ENCODE peak calls at places on chromosomes 12 and 14, in four cellular contexts. S is nephron progenitor cell, T is hippocampal formation, I is ACHN. V is an unnamed sample.

GRCh38 chr14:57492859-57493258 is 798 bp downstream of the CCDC198 start:
- DNase-seq in I (peak), T (no peak), S (no peak), V (no peak)

GRCh38 chr12:34119366-34119765 is 97.1 kb downstream of the ALG10 start:
- DNase-seq in I (no peak), T (no peak), S (no peak), V (no peak)

GRCh38 chr12:92628476-92628875 is 74.3 kb upstream of the PLEKHG7 start:
- DNase-seq in I (peak), T (no peak), S (no peak), V (no peak)

GRCh38 chr14:92472860-92473259 is 40.7 kb upstream of the RIN3 start:
- DNase-seq in I (no peak), S (no peak), T (no peak), V (no peak)

GRCh38 chr12:111034911-111035577 is 114.7 kb upstream of the MYL2 start:
- DNase-seq in T (no peak), I (no peak), S (peak), V (no peak)

GRCh38 chr12:108773798-108774788 is 42.8 kb upstream of the CORO1C start:
- DNase-seq in I (peak), T (peak), S (peak), V (no peak)

GRCh38 chr12:23303821-23304220 is 645.6 kb downstream of the SOX5 start:
- DNase-seq in T (no peak), S (no peak), I (no peak), V (no peak)

GRCh38 chr14:88660056-88660455 is 97.2 kb downstream of the ZC3H14 start:
- DNase-seq in I (no peak), S (no peak), T (no peak), V (no peak)

GRCh38 chr12:67957383-67957782 is 31.9 kb upstream of the IFNG-AS1 start:
- DNase-seq in T (no peak), I (no peak), S (no peak), V (no peak)

GRCh38 chr12:3077572-3078081 is 448 bp downstream of the TSPAN9 start:
- DNase-seq in S (no peak), I (peak), T (no peak), V (no peak)

GRCh38 chr12:88624911-88625310 is 44.6 kb upstream of the KITLG start:
- DNase-seq in T (no peak), S (no peak), I (no peak), V (no peak)

GRCh38 chr12:96078281-96078761 is 42.9 kb upstream of the LTA4H start:
- DNase-seq in I (no peak), T (no peak), S (no peak), V (no peak)

GRCh38 chr12:115335594-115335993 is 651.6 kb upstream of the TBX3 start:
- DNase-seq in I (no peak), T (no peak), S (peak), V (no peak)

GRCh38 chr12:132131229-132131628 is 12.9 kb downstream of the DDX51 start:
- DNase-seq in T (no peak), I (no peak), S (no peak), V (no peak)

GRCh38 chr12:119902084-119902509 is 25.0 kb upstream of the CIT start:
- DNase-seq in T (peak), S (peak), I (peak), V (peak)

GRCh38 chr12:46896680-46897079 is 70.9 kb upstream of the SLC38A4 start:
- DNase-seq in I (no peak), S (no peak), T (no peak), V (no peak)

GRCh38 chr12:120223458-120224303 is 22.8 kb upstream of the RPLP0 start:
- DNase-seq in T (no peak), S (no peak), I (no peak), V (no peak)

GRCh38 chr14:20610002-20610765 is 19.0 kb upstream of the RNASE12 start:
- DNase-seq in S (peak), T (peak), I (peak), V (peak)

GRCh38 chr14:93085916-93086315 is 29.8 kb downstream of the ITPK1 start:
- DNase-seq in I (no peak), T (no peak), S (no peak), V (no peak)

GRCh38 chr14:69543341-69544249 is 31.1 kb downstream of the CCDC177 start:
- DNase-seq in I (peak), T (peak), S (peak), V (no peak)

GRCh38 chr12:3920378-3921141 is 47.4 kb upstream of the PARP11 start:
- DNase-seq in S (peak), T (no peak), I (no peak), V (no peak)

GRCh38 chr14:105432657-105433056 is 13.0 kb downstream of the MTA1 start:
- DNase-seq in S (no peak), T (no peak), I (no peak), V (no peak)

GRCh38 chr12:79535751-79536150 is 155.0 kb downstream of the PAWR start:
- DNase-seq in S (no peak), T (no peak), I (peak), V (no peak)

GRCh38 chr12:131640436-131640969 is 70.4 kb upstream of the SFSWAP start:
- DNase-seq in I (no peak), T (peak), S (no peak), V (no peak)